ENCODE peak calls at places on chromosomes 4 and X, in nine cellular contexts. H is tibial artery; T is NCI-H2029; S is stimulated activated CD8-positive, alpha-beta memory T cell treated with anti-CD3 and anti-CD28 coated beads, Interleukin-7, amount 100 ng/mL, for 24 hours; R is epithelial cell of prostate; B is dorsolateral prefrontal cortex; C is naive thymus-derived CD8-positive, alpha-beta T cell; E is GM06990; X is iPS-NIHi11. Q is an unnamed sample.

GRCh38 chr4:25533237-25533636 is 122.4 kb upstream of the SLC34A2 start:
- DNase-seq in H (no peak), T (no peak), S (no peak), R (no peak), B (no peak), C (no peak), E (no peak), X (no peak), Q (no peak)

GRCh38 chrX:53074987-53075386 is 7.2 kb upstream of the TSPYL2 start:
- DNase-seq in H (no peak), T (no peak), S (no peak), R (no peak), B (no peak), C (no peak), E (no peak), X (no peak), Q (no peak)

GRCh38 chrX:150408561-150408960 is 45.4 kb downstream of the MAMLD1 start:
- DNase-seq in H (no peak), T (no peak), S (no peak), R (no peak), B (no peak), C (no peak), E (no peak), X (no peak), Q (no peak)

GRCh38 chr4:54165011-54165410 is 64.1 kb upstream of the PDGFRA start:
- DNase-seq in H (no peak), T (no peak), S (no peak), R (no peak), B (no peak), C (no peak), E (no peak), X (no peak), Q (no peak)

GRCh38 chr4:12472082-12472481 is 1012.1 kb downstream of the RAB28 start:
- DNase-seq in H (no peak), T (no peak), S (no peak), R (no peak), B (no peak), C (no peak), E (no peak), X (no peak), Q (no peak)

GRCh38 chrX:100447563-100448397 is 37.7 kb upstream of the PCDH19 start:
- DNase-seq in H (peak), T (no peak), S (no peak), R (no peak), B (no peak), C (no peak), E (no peak), X (peak), Q (peak)

GRCh38 chr4:169341490-169341889 is 70.7 kb upstream of the SH3RF1 start:
- DNase-seq in H (no peak), T (no peak), S (no peak), R (no peak), B (no peak), C (no peak), E (peak), X (no peak), Q (no peak)

GRCh38 chrX:41481264-41482109 is 34.3 kb downstream of the NYX start:
- DNase-seq in H (no peak), T (no peak), S (no peak), R (no peak), B (no peak), C (no peak), E (no peak), X (peak), Q (no peak)

GRCh38 chr4:174714393-174715211 is 114.4 kb downstream of the GLRA3 start:
- DNase-seq in H (no peak), T (peak), S (no peak), R (peak), B (no peak), C (no peak), E (no peak), X (peak), Q (peak)

GRCh38 chr4:188821500-188821899 is 682.3 kb downstream of the TRIML1 start:
- DNase-seq in H (no peak), T (no peak), S (no peak), R (no peak), B (no peak), C (no peak), E (no peak), X (no peak), Q (no peak)

GRCh38 chrX:54695231-54695630 is 102.8 kb downstream of the ITIH6 start:
- DNase-seq in H (no peak), T (no peak), S (no peak), R (no peak), B (no peak), C (no peak), E (no peak), X (no peak), Q (peak)

GRCh38 chr4:76881375-76881774 is 16.6 kb downstream of the SOWAHB start:
- DNase-seq in H (no peak), T (peak), S (no peak), R (peak), B (no peak), C (no peak), E (no peak), X (peak), Q (peak)

GRCh38 chr4:166415749-166416148 is 542.7 kb downstream of the TLL1 start:
- DNase-seq in H (no peak), T (no peak), S (no peak), R (no peak), B (no peak), C (no peak), E (no peak), X (no peak), Q (no peak)

GRCh38 chr4:181612240-181612639 is 631.0 kb upstream of the TENM3 start:
- DNase-seq in H (no peak), T (no peak), S (no peak), R (no peak), B (no peak), C (no peak), E (no peak), X (no peak), Q (no peak)

GRCh38 chr4:38055566-38055965 is 95.4 kb downstream of the PTTG2 start:
- DNase-seq in H (no peak), T (no peak), S (no peak), R (no peak), B (no peak), C (no peak), E (no peak), X (no peak), Q (no peak)

GRCh38 chr4:183430317-183430986 is 14.0 kb upstream of the CDKN2AIP start:
- DNase-seq in H (no peak), T (no peak), S (no peak), R (no peak), B (no peak), C (no peak), E (no peak), X (peak), Q (no peak)

GRCh38 chr4:98565646-98566403 is 92.6 kb downstream of the TSPAN5 start:
- DNase-seq in H (no peak), T (no peak), S (no peak), R (no peak), B (no peak), C (no peak), E (no peak), X (no peak), Q (no peak)

GRCh38 chr4:109921384-109921808 is 8.7 kb downstream of the EGF start:
- DNase-seq in H (no peak), T (no peak), S (no peak), R (peak), B (no peak), C (no peak), E (no peak), X (peak), Q (peak)

GRCh38 chr4:144174401-144175067 is 34.0 kb upstream of the GYPA start:
- DNase-seq in H (no peak), T (peak), S (no peak), R (peak), B (no peak), C (no peak), E (peak), X (peak), Q (peak)

GRCh38 chr4:56613101-56613862 is 67.8 kb downstream of the HOPX start:
- DNase-seq in H (no peak), T (no peak), S (no peak), R (peak), B (no peak), C (no peak), E (no peak), X (no peak), Q (peak)

GRCh38 chrX:68807818-68808217 is 21.0 kb upstream of the EFNB1 start:
- DNase-seq in H (no peak), T (no peak), S (no peak), R (no peak), B (no peak), C (no peak), E (no peak), X (no peak), Q (no peak)

GRCh38 chr4:30879841-30880240 is 159.7 kb downstream of the PCDH7 start:
- DNase-seq in H (no peak), T (no peak), S (no peak), R (no peak), B (no peak), C (no peak), E (no peak), X (no peak), Q (no peak)

GRCh38 chr4:41573458-41574129 is 35.6 kb downstream of the LIMCH1 start:
- DNase-seq in H (no peak), T (no peak), S (no peak), R (no peak), B (no peak), C (no peak), E (no peak), X (no peak), Q (no peak)

GRCh38 chr4:175562537-175562936 is 249.5 kb downstream of the GPM6A start:
- DNase-seq in H (no peak), T (no peak), S (no peak), R (no peak), B (no peak), C (no peak), E (no peak), X (no peak), Q (no peak)

GRCh38 chr4:150167054-150167453 is 88.8 kb downstream of the DCLK2 start:
- DNase-seq in H (no peak), T (no peak), S (no peak), R (no peak), B (no peak), C (no peak), E (no peak), X (no peak), Q (no peak)